ENCODE peak calls at places on chromosomes 13 and 19, in seven cellular contexts. G is CD4-positive, alpha-beta T cell; N is choroid plexus epithelial cell; X is upper lobe of right lung; V is AG09319; Y is fibroblast of pulmonary artery; O is mesothelial cell of epicardium. M is an unnamed sample.

GRCh38 chr19:1563251-1563650 is 4.9 kb downstream of the MEX3D start:
- DNase-seq in G (no peak), N (no peak), X (no peak), V (no peak), Y (no peak), O (no peak), M (no peak)

GRCh38 chr13:25971499-25972145 is 80.2 kb downstream of the SHISA2 start:
- DNase-seq in G (peak), N (no peak), X (no peak), V (no peak), Y (no peak), O (no peak), M (no peak)

GRCh38 chr13:57824121-57824520 is 192.6 kb downstream of the PCDH17 start:
- DNase-seq in G (no peak), N (no peak), X (no peak), V (no peak), Y (no peak), O (no peak), M (no peak)

GRCh38 chr13:30713133-30713532 is 22.2 kb upstream of the ALOX5AP start:
- DNase-seq in G (no peak), N (no peak), X (no peak), V (no peak), Y (peak), O (no peak), M (no peak)

GRCh38 chr13:110520431-110521295 is 40.9 kb downstream of the RAB20 start:
- DNase-seq in G (no peak), N (peak), X (peak), V (peak), Y (peak), O (no peak), M (no peak)

GRCh38 chr13:104014803-104015645 is 948.8 kb upstream of the SLC10A2 start:
- DNase-seq in G (no peak), N (peak), X (no peak), V (no peak), Y (peak), O (no peak), M (no peak)

GRCh38 chr13:50170447-50171037 is 155.3 kb downstream of the KCNRG start:
- DNase-seq in G (no peak), N (peak), X (no peak), V (no peak), Y (peak), O (no peak), M (no peak)

GRCh38 chr19:15696654-15697194 is 23.8 kb downstream of the CYP4F12 start:
- DNase-seq in G (no peak), N (no peak), X (no peak), V (no peak), Y (no peak), O (no peak), M (no peak)

GRCh38 chr13:47903836-47904235 is 97.2 kb downstream of the SUCLA2 start:
- DNase-seq in G (no peak), N (peak), X (no peak), V (no peak), Y (peak), O (no peak), M (no peak)

GRCh38 chr13:66700336-66700735 is 529.8 kb downstream of the PCDH9 start:
- DNase-seq in G (no peak), N (no peak), X (no peak), V (no peak), Y (no peak), O (no peak), M (no peak)

GRCh38 chr13:111256946-111257345 is 63.5 kb upstream of the TEX29 start:
- DNase-seq in G (no peak), N (no peak), X (no peak), V (no peak), Y (no peak), O (no peak), M (no peak)

GRCh38 chr19:52923782-52924593 is 760 bp upstream of the ZNF888 start:
- DNase-seq in G (no peak), N (peak), X (peak), V (no peak), Y (peak), O (no peak), M (no peak)

GRCh38 chr19:10260141-10260584 is 8.1 kb downstream of the MRPL4 start:
- DNase-seq in G (no peak), N (no peak), X (peak), V (no peak), Y (no peak), O (no peak), M (no peak)

GRCh38 chr19:56942749-56943148 is 102.2 kb upstream of the PEG3 start:
- DNase-seq in G (no peak), N (no peak), X (peak), V (no peak), Y (no peak), O (peak), M (no peak)

GRCh38 chr13:94384217-94384905 is 95.1 kb downstream of the DCT start:
- DNase-seq in G (no peak), N (no peak), X (no peak), V (no peak), Y (no peak), O (no peak), M (no peak)

GRCh38 chr13:33197551-33197971 is 88.0 kb downstream of the STARD13 start:
- DNase-seq in G (no peak), N (no peak), X (no peak), V (no peak), Y (no peak), O (no peak), M (no peak)

GRCh38 chr13:49517461-49517860 is 21.7 kb downstream of the PHF11 start:
- DNase-seq in G (no peak), N (peak), X (no peak), V (no peak), Y (no peak), O (no peak), M (no peak)

GRCh38 chr13:51793570-51794273 is 10.2 kb downstream of the DHRS12 start:
- DNase-seq in G (no peak), N (peak), X (no peak), V (no peak), Y (peak), O (no peak), M (no peak)

GRCh38 chr19:46373573-46374359 is 26.9 kb downstream of the PPP5C start:
- DNase-seq in G (no peak), N (peak), X (peak), V (no peak), Y (peak), O (no peak), M (no peak)

GRCh38 chr13:113029487-113030258 is 60.7 kb downstream of the MCF2L start:
- DNase-seq in G (peak), N (peak), X (no peak), V (no peak), Y (peak), O (peak), M (peak)

GRCh38 chr19:16073481-16073880 is 2.8 kb upstream of the TPM4 start:
- DNase-seq in G (no peak), N (no peak), X (peak), V (no peak), Y (no peak), O (no peak), M (no peak)

GRCh38 chr13:46679369-46680180 is 117.4 kb downstream of the ESD start:
- DNase-seq in G (peak), N (peak), X (no peak), V (peak), Y (peak), O (no peak), M (peak)

GRCh38 chr13:51874651-51875050 is 12.9 kb downstream of the CCDC70 start:
- DNase-seq in G (no peak), N (no peak), X (no peak), V (no peak), Y (no peak), O (no peak), M (no peak)

GRCh38 chr19:58518261-58519086 is 1.1 kb downstream of the ZBTB45 start:
- DNase-seq in G (no peak), N (no peak), X (no peak), V (no peak), Y (no peak), O (no peak), M (no peak)

GRCh38 chr19:58519087-58519354 is 589 bp downstream of the ZBTB45 start:
- DNase-seq in G (peak), N (peak), X (peak), V (peak), Y (peak), O (peak), M (peak)

GRCh38 chr19:58515259-58515658 is 3.5 kb upstream of the SLC27A5 start:
- DNase-seq in G (no peak), N (no peak), X (no peak), V (no peak), Y (no peak), O (no peak), M (no peak)

GRCh38 chr19:58516246-58516836 is 3.3 kb downstream of the ZBTB45 start:
- DNase-seq in G (no peak), N (no peak), X (no peak), V (no peak), Y (no peak), O (no peak), M (no peak)

DNA sequence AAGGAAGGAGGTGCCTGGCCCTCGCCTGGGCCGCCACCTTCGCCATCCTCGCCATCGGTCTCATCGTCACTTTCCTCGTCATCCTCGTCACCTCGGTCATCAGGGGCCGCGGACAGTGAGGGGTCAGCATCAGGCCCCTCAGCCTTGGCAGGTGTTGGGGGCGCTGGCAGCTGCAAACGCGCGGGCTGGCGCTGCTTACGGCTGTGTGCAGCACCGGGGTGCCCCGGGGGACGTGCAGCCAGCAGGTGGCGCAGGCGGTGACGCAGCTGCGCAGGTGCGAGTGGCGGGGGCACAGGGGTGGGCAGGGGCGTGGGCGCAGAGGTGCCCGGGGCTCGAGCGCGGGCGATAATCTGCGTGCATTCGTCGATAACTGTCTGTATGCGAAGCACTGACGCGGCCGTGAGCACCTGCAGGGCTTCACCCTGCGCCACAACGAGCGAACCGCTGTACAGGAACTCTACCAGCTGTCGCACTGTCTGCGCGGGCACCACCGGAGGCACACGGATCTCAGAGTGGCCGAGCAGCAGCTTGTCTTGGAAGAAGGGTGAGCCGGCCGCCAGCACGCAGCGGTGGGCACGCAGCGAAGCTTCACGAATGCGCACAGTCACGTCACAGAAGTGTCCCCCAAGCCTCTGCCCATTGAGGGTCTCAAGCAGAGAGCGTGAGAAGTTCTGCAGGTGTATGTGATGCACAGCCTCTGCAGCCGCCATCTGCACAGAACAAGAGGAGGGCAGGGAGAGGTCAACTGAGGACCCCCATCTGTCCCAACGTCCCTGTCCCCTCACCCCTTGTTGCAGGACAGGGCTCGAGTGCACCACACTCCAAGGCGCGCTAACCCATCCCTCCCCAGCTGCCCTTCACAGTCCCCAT is 2.4 kb downstream of the ZBTB45 start:
- DNase-seq in G (no peak), N (no peak), X (no peak), V (no peak), Y (no peak), O (no peak), M (no peak)
- TF ChIP-seq CTCF in G (peak), N (no peak), X (no peak), V (no peak), Y (no peak), O (no peak), M (no peak)

GRCh38 chr19:28213476-28214082 is 999.4 kb downstream of the UQCRFS1 start:
- DNase-seq in G (no peak), N (no peak), X (no peak), V (no peak), Y (no peak), O (no peak), M (no peak)

GRCh38 chr19:28218728-28219127 is 994.2 kb downstream of the UQCRFS1 start:
- DNase-seq in G (no peak), N (no peak), X (no peak), V (no peak), Y (no peak), O (no peak), M (no peak)

GRCh38 chr19:28221736-28222135 is 991.2 kb downstream of the UQCRFS1 start:
- DNase-seq in G (no peak), N (no peak), X (no peak), V (no peak), Y (no peak), O (no peak), M (no peak)

GRCh38 chr19:28217064-28217463 is 995.9 kb downstream of the UQCRFS1 start:
- DNase-seq in G (no peak), N (no peak), X (no peak), V (no peak), Y (no peak), O (no peak), M (no peak)
- TF ChIP-seq CTCF in G (no peak), N (no peak), X (no peak), V (no peak), Y (no peak), O (no peak), M (no peak)

DNA sequence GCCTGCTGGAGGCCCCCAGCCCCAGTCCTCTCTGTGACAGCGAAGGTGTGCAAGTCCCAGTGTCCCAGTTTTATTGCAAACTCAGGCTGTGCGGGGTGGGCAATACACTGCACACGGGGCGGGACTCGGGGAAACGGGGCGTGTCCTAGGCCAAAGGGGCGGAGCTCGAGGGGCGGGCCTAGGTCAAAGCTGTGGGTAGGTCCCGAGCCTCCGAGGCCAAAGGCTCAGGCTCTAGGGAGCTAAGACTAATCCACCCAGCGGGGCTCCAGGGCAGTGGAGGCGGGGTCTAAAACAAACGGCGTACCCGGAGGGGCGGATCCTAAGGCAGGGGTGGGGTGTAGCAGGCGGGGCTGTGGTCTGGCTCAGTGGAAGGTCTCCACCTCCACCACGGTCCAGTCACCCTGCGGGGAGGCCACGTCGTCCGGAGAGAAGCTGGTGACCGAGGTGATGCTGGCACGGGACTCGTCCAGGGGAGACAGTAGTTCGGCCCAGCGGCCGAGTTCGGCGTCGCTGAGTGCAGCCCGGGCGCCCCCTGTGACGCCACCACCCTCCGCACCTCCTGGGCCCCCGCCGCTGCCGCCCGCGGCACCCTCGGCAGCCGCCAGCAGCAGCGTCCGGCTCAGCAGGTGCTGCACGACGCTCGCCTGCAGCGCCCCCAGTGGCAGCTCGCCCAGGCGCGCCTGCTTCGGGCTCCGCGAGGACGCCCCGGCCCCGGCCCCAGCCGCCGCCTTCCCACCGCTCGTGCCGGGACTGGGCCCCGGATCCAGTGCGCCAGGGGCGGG is 5.3 kb downstream of the PRR36 start:
- DNase-seq in G (peak), N (peak), X (peak), V (no peak), Y (peak), O (peak), M (peak)
- TF ChIP-seq CTCF in G (peak), N (peak), X (peak), V (peak), Y (peak), O (peak), M (peak)

GRCh38 chr19:33676999-33677665 is 55.4 kb downstream of the CHST8 start:
- DNase-seq in G (no peak), N (no peak), X (peak), V (no peak), Y (no peak), O (no peak), M (no peak)
- TF ChIP-seq CTCF in G (no peak), N (no peak), X (no peak), V (no peak), Y (no peak), O (no peak), M (no peak)

DNA sequence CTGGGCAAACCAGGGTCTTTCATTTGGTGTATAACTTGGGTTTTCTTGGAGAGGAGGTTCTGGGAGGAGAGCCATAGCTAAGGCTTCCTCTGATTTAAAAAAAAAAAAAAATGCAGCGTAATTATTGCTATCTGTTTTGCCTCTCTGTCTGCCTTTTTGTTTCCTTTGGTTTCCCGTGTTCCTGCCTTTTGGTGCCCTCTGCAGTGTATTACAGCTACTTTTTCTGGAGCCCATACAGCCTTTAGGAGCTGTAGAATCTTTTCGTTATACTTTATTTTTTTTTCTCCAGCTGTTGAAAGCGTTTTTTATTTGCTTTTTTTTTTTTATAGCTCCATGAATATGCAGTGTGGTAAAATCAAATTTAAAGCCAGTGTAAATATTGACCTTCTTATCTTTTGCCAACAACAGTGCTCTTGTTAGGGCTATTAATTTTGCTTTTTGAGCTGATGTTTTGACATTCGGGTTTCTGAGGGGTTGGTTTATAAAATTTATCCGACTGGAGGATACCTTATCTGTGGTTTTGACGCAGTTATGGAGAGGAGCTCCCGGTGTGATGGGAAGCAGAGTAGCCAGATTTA is 38.1 kb downstream of the ZNF493 start:
- DNase-seq in G (no peak), N (no peak), X (no peak), V (no peak), Y (no peak), O (no peak), M (no peak)
- TF ChIP-seq CTCF in G (no peak), N (no peak), X (no peak), V (no peak), Y (no peak), O (no peak), M (no peak)

DNA sequence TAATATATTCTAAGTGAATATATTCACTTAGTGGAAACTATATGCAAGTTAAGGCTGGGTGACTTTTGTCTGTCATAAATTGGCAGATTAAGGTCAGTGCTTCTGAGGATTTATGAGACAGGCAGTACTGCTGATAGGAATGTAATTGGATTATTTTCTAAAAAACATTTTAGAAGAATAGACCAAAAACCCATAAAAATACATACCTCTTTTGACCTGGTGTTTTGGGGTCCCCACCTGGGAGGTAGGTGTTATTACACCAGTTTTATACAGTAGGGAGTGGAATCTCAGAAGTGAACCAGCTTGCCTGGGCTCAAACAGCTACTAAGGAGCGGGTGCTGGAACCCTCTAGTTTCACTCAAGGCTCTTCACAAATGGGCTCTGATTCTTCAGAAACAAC is 25.3 kb downstream of the COG3 start:
- DNase-seq in G (no peak), N (no peak), X (no peak), V (no peak), Y (no peak), O (no peak), M (no peak)
- TF ChIP-seq CTCF in G (peak), N (peak), X (peak), V (no peak), Y (peak), O (peak), M (peak)

GRCh38 chr19:19224852-19225494 is 13.2 kb downstream of the NCAN start:
- DNase-seq in G (peak), N (peak), X (peak), V (peak), Y (peak), O (peak), M (peak)
- TF ChIP-seq CTCF in G (peak), N (peak), X (peak), V (peak), Y (peak), O (peak), M (peak)

GRCh38 chr19:35615036-35615435 is 2.5 kb downstream of the HAUS5 start:
- DNase-seq in G (no peak), N (no peak), X (no peak), V (no peak), Y (no peak), O (no peak), M (no peak)

GRCh38 chr19:35609881-35610353 is 2.6 kb upstream of the HAUS5 start:
- DNase-seq in G (peak), N (no peak), X (no peak), V (no peak), Y (no peak), O (no peak), M (no peak)

GRCh38 chr19:35612559-35613321 is at the start of gene HAUS5:
- DNase-seq in G (peak), N (peak), X (peak), V (peak), Y (peak), O (peak), M (peak)

GRCh38 chr19:35613574-35613973 is 1.0 kb downstream of the HAUS5 start:
- DNase-seq in G (no peak), N (no peak), X (no peak), V (no peak), Y (no peak), O (no peak), M (no peak)

DNA sequence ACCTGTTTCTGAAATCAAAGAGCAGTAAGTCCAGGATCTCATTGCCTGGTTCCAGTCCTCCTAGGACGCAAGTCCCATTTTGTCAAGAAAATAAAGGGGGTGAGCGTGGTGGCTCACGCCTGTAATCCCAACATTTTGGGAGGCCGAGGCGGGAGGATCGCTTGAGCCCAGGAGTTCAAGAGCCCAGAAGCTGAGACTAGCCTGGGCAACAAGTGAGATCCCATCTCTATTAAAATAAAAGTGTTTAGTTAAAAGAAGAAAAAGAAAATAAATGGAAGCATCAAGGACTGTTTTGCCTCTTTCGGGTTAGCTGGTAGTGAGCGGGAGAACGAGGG is 344 bp upstream of the HAUS5 start:
- DNase-seq in G (no peak), N (no peak), X (no peak), V (no peak), Y (no peak), O (no peak), M (no peak)
- TF ChIP-seq CTCF in G (no peak), N (no peak), X (no peak), V (no peak), Y (no peak), O (no peak), M (no peak)